ENCODE peak calls at places on chromosomes 7 and 10, in seven cellular contexts. E is hepatocyte, G is heart left ventricle, J is neural progenitor cell, U is tibial artery, V is AG04450, M is upper lobe of left lung. H is an unnamed sample.

GRCh38 chr7:130920122-130920521 is 186.1 kb upstream of the KLF14 start:
- DNase-seq in E (no peak), G (no peak), J (no peak), U (no peak), V (no peak), M (no peak), H (no peak)

GRCh38 chr7:94618134-94618533 is 37.8 kb downstream of the SGCE start:
- DNase-seq in E (no peak), G (no peak), J (no peak), U (no peak), V (no peak), M (no peak), H (no peak)

GRCh38 chr7:151485006-151485732 is 34.5 kb downstream of the RHEB start:
- DNase-seq in E (no peak), G (no peak), J (no peak), U (no peak), V (peak; percentile 36), M (no peak), H (peak; percentile 90)

GRCh38 chr10:20144268-20144667 is 328.0 kb downstream of the PLXDC2 start:
- DNase-seq in E (no peak), G (no peak), J (no peak), U (no peak), V (no peak), M (no peak), H (no peak)

GRCh38 chr7:123208793-123209192 is 9.0 kb upstream of the SLC13A1 start:
- DNase-seq in E (peak; percentile 27), G (no peak), J (peak; percentile 43), U (no peak), V (no peak), M (no peak), H (no peak)

GRCh38 chr7:120030871-120031270 is 242.1 kb upstream of the KCND2 start:
- DNase-seq in E (no peak), G (no peak), J (no peak), U (no peak), V (no peak), M (no peak), H (no peak)

GRCh38 chr10:93703066-93703465 is 674 bp upstream of the FRA10AC1 start:
- DNase-seq in E (no peak), G (no peak), J (no peak), U (no peak), V (no peak), M (no peak), H (peak; percentile 2)

GRCh38 chr7:13826752-13827151 is 162.7 kb downstream of the ETV1 start:
- DNase-seq in E (no peak), G (no peak), J (no peak), U (no peak), V (no peak), M (no peak), H (peak; percentile 32)

GRCh38 chr7:27175005-27175625 is 995 bp upstream of the HOXA10 start:
- DNase-seq in E (no peak), G (no peak), J (no peak), U (peak; percentile 37), V (no peak), M (no peak), H (no peak)

GRCh38 chr7:27172388-27172774 is 1.7 kb downstream of the HOXA10 start:
- DNase-seq in E (no peak), G (no peak), J (no peak), U (peak; percentile 34), V (no peak), M (no peak), H (no peak)

GRCh38 chr7:27172823-27173411 is 1.2 kb downstream of the HOXA10 start:
- DNase-seq in E (no peak), G (no peak), J (peak; percentile 60), U (peak; percentile 85), V (no peak), M (peak; percentile 87), H (no peak)

GRCh38 chr7:27174077-27175004 is at the start of gene HOXA10:
- DNase-seq in E (no peak), G (no peak), J (no peak), U (peak; percentile 61), V (no peak), M (peak; percentile 84), H (no peak)

DNA sequence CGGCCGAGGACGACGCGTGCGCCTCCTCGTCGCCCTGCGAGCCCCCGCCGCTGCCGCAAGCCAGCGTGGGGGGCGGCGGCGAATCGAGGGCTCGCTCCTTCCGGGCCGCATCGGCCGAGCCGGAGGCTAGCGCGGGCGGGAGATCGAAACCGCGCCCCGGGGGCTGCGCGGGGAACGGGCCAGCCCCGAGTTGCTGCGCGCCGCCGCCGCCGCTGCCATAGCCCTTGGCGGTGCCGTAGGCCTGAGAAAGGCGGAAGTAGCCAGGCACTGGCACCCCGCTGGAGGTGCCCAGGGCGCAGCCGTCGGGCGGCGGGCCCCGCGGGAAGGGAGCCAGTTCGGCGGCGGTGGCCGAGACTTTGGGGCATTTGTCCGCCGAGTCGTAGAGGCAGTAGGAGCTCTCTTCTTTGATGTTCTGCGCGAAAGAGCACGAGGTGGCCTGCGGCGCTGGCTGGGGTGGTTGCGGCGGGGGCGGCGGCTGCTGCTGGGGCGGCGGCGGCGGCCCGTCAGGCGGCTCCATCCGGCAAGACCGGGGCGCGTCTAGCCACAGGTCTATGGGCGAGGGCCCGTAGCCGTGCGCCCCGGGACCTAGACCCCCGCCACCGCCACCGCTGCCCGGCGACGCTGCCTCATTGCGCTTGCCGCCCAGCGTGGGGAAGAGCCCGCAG is 576 bp downstream of the HOXA10 start:
- DNase-seq in E (no peak), G (no peak), J (no peak), U (peak; percentile 25), V (no peak), M (peak; percentile 91), H (no peak)
- H3K27me3 ChIP-seq in E (peaks cover 99% of the 10 kb centered on the region), G (peaks cover 88% of the 10 kb centered on the region), J (peaks cover 100% of the 10 kb centered on the region), U (no peaks in the 10 kb centered on the region), V (peaks cover 89% of the 10 kb centered on the region), M (peaks cover 95% of the 10 kb centered on the region), H (peaks cover 92% of the 10 kb centered on the region)

GRCh38 chr10:48649349-48649944 is 35.2 kb upstream of the WDFY4 start:
- DNase-seq in E (no peak), G (no peak), J (no peak), U (no peak), V (no peak), M (no peak), H (no peak)
- TF ChIP-seq CTCF in E (peak; percentile 4), G (no peak), J (no peak), U (no peak), V (peak; percentile 23), M (no peak), H (no peak)

GRCh38 chr7:48028937-48029336 is at the start of gene SUN3:
- DNase-seq in E (no peak), G (no peak), J (no peak), U (no peak), V (no peak), M (no peak), H (no peak)

GRCh38 chr7:48031111-48031510 is 2.2 kb upstream of the SUN3 start:
- DNase-seq in E (no peak), G (no peak), J (no peak), U (no peak), V (no peak), M (no peak), H (no peak)

DNA sequence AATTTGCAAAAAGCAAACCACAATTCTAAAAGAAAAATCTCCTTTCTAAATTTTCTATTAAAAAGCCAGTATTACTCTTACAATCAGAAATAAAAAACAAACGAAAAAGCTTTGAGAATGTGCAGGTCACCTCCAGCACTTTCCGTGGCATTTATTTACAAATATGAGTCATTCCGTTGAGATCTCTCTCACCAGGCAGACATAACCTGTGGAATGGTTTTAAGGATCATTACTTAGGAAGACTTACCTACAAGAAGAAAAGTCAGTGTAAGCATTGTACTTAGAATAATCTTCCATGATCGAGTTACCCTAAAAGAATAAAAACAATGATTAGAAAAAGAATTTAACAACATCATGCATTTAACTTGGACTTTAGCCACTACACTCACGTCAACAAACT is 3.3 kb downstream of the SUN3 start:
- DNase-seq in E (peak; percentile 26), G (no peak), J (no peak), U (no peak), V (no peak), M (no peak), H (no peak)
- H3K27ac ChIP-seq in E (no peak overlapping the region), G (no peak overlapping the region), J (no peak overlapping the region), U (no peak overlapping the region), V (no peak overlapping the region), M (no peak overlapping the region), H (no peak overlapping the region)

GRCh38 chr10:123865880-123866279 is 25.7 kb downstream of the CPXM2 start:
- DNase-seq in E (no peak), G (no peak), J (no peak), U (no peak), V (no peak), M (no peak), H (no peak)
- H3K27me3 ChIP-seq in E (no peaks in the 10 kb centered on the region), G (no peaks in the 10 kb centered on the region), J (no peaks in the 10 kb centered on the region), U (no peaks in the 10 kb centered on the region), V (no peaks in the 10 kb centered on the region), M (no peaks in the 10 kb centered on the region), H (no peaks in the 10 kb centered on the region)

GRCh38 chr10:73232887-73233286 is 14.2 kb downstream of the DNAJC9 start:
- DNase-seq in E (no peak), G (no peak), J (peak; percentile 34), U (no peak), V (no peak), M (no peak), H (no peak)
- TF ChIP-seq CTCF in E (no peak), G (no peak), J (peak; percentile 42), U (no peak), V (peak; percentile 22), M (no peak), H (no peak)

DNA sequence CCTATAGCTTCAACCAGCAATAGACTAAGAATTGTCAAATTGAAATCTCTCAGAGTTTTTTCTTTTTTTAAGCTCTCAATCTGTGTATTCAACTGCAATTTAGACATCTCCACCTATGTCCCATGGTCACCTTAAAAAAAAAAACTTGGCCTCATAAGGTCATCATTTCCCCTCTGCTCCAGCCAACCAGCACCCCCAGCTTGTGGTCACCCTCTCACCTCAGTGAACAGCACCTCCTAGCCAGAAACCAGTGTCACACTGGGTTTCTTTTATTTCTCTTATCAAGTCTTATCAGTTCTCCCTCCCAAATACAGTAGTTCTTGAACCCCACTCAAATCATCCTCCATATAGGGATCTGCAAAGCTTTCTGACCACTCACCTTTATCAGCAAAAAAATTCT is 4.0 kb downstream of the ITGB1 start:
- DNase-seq in E (no peak), G (no peak), J (no peak), U (no peak), V (no peak), M (no peak), H (no peak)
- H3K27ac ChIP-seq in E (no peak overlapping the region), G (no peak overlapping the region), J (no peak overlapping the region), U (peak overlapping the region; percentile 11), V (no peak overlapping the region), M (peak overlapping the region; percentile 6), H (peak overlapping the region; percentile 92)

GRCh38 chr7:158228986-158229385 is 358.6 kb downstream of the PTPRN2 start:
- DNase-seq in E (no peak), G (no peak), J (peak; percentile 66), U (no peak), V (no peak), M (no peak), H (no peak)
- H3K27me3 ChIP-seq in E (no peaks in the 10 kb centered on the region), G (no peaks in the 10 kb centered on the region), J (no peaks in the 10 kb centered on the region), U (no peaks in the 10 kb centered on the region), V (no peaks in the 10 kb centered on the region), M (no peaks in the 10 kb centered on the region), H (no peaks in the 10 kb centered on the region)

GRCh38 chr10:8158439-8159071 is 104.1 kb downstream of the GATA3 start:
- DNase-seq in E (no peak), G (no peak), J (no peak), U (no peak), V (no peak), M (no peak), H (peak; percentile 23)
- TF ChIP-seq CTCF in E (no peak), G (no peak), J (no peak), U (no peak), V (no peak), M (no peak), H (no peak)

GRCh38 chr10:124691448-124692435 is 52.4 kb downstream of the FAM53B start:
- DNase-seq in E (no peak), G (no peak), J (peak; percentile 30), U (no peak), V (no peak), M (peak; percentile 59), H (no peak)
- H3K27ac ChIP-seq in E (no peak overlapping the region), G (no peak overlapping the region), J (no peak overlapping the region), U (no peak overlapping the region), V (no peak overlapping the region), M (no peak overlapping the region), H (no peak overlapping the region)

H was measured in astrocyte.